ENCODE peak calls at places on chromosomes 6 and 20, in four cellular contexts. One of them, this sample, is unnamed.

GRCh38 chr20:46757754-46758678 is 48.6 kb downstream of the SLC2A10 start:
- DNase-seq in osteocyte: no peak
- DNase-seq in T-helper 2 cell: peak
- DNase-seq in ecto neural progenitor cell: peak
- DNase-seq in this sample: peak

GRCh38 chr6:126086560-126086959 is 100.2 kb downstream of the TRMT11 start:
- DNase-seq in osteocyte: no peak
- DNase-seq in T-helper 2 cell: no peak
- DNase-seq in ecto neural progenitor cell: no peak
- DNase-seq in this sample: no peak

GRCh38 chr20:45843506-45843905 is 9.9 kb downstream of the SNX21 start:
- DNase-seq in osteocyte: no peak
- DNase-seq in T-helper 2 cell: no peak
- DNase-seq in ecto neural progenitor cell: no peak
- DNase-seq in this sample: no peak

GRCh38 chr6:37081042-37081607 is 75.7 kb downstream of the FGD2 start:
- DNase-seq in osteocyte: no peak
- DNase-seq in T-helper 2 cell: no peak
- DNase-seq in ecto neural progenitor cell: no peak
- DNase-seq in this sample: no peak

GRCh38 chr20:2918096-2919049 is 45.1 kb downstream of the PTPRA start:
- DNase-seq in osteocyte: no peak
- DNase-seq in T-helper 2 cell: no peak
- DNase-seq in ecto neural progenitor cell: no peak
- DNase-seq in this sample: no peak

GRCh38 chr6:114342086-114342825 is 567 bp downstream of the HS3ST5 start:
- DNase-seq in osteocyte: peak
- DNase-seq in T-helper 2 cell: no peak
- DNase-seq in ecto neural progenitor cell: peak
- DNase-seq in this sample: no peak

GRCh38 chr6:170244721-170245201 is 46.1 kb downstream of the DLL1 start:
- DNase-seq in osteocyte: no peak
- DNase-seq in T-helper 2 cell: no peak
- DNase-seq in ecto neural progenitor cell: no peak
- DNase-seq in this sample: no peak

GRCh38 chr6:108650781-108651180 is 90.1 kb downstream of the FOXO3 start:
- DNase-seq in osteocyte: no peak
- DNase-seq in T-helper 2 cell: no peak
- DNase-seq in ecto neural progenitor cell: no peak
- DNase-seq in this sample: no peak

GRCh38 chr6:52420668-52421358 is 671 bp downstream of the EFHC1 start:
- DNase-seq in osteocyte: no peak
- DNase-seq in T-helper 2 cell: no peak
- DNase-seq in ecto neural progenitor cell: peak
- DNase-seq in this sample: no peak

GRCh38 chr6:155234167-155234566 is 29.6 kb upstream of the CLDN20 start:
- DNase-seq in osteocyte: no peak
- DNase-seq in T-helper 2 cell: no peak
- DNase-seq in ecto neural progenitor cell: no peak
- DNase-seq in this sample: no peak

GRCh38 chr6:166484863-166485262 is 101.6 kb downstream of the RAMACL start:
- DNase-seq in osteocyte: no peak
- DNase-seq in T-helper 2 cell: no peak
- DNase-seq in ecto neural progenitor cell: no peak
- DNase-seq in this sample: no peak